ENCODE peak calls at places on chromosomes 7 and 10, in six cellular contexts. T is CD8-positive, alpha-beta memory T cell; I is NCI-H510A; A is stimulated activated CD4-positive, alpha-beta T cell treated with anti-CD3 and anti-CD28 coated beads, Interleukin-1b, Interleukin-23, amount 100 ng/mL, for 1 hour; P is EL; U is bronchial epithelial cell. F is an unnamed sample.
A peak's percentile ranks its signal among the peaks of the same experiment; 100 is the strongest.

GRCh38 chr10:7948601-7949000 is 105.9 kb upstream of the GATA3 start:
- DNase-seq in A (no peak), U (no peak), P (peak; percentile 31), T (no peak), I (no peak), F (no peak)

GRCh38 chr7:113179313-113179712 is 61.0 kb upstream of the SMIM30 start:
- DNase-seq in P (peak; percentile 80), A (no peak), I (no peak), U (peak; percentile 16), T (no peak), F (no peak)

GRCh38 chr7:69254643-69255042 is 343.6 kb upstream of the AUTS2 start:
- DNase-seq in P (no peak), U (no peak), T (no peak), A (no peak), I (no peak), F (no peak)

GRCh38 chr7:56174346-56175085 is 58.3 kb upstream of the NUPR2 start:
- DNase-seq in P (no peak), U (no peak), A (no peak), I (no peak), T (no peak), F (no peak)

GRCh38 chr7:57179776-57180415 is 47.7 kb upstream of the ZNF479 start:
- DNase-seq in U (no peak), P (no peak), I (no peak), T (no peak), A (no peak), F (no peak)

GRCh38 chr10:3827768-3828403 is 42.9 kb upstream of the KLF6 start:
- DNase-seq in T (no peak), A (no peak), P (no peak), U (no peak), I (no peak), F (no peak)

GRCh38 chr10:132925071-132925561 is 17.3 kb downstream of the CFAP46 start:
- DNase-seq in U (no peak), I (no peak), A (no peak), T (no peak), P (no peak), F (no peak)

GRCh38 chr7:96526492-96526891 is 183.2 kb downstream of the SEM1 start:
- DNase-seq in A (no peak), I (no peak), P (no peak), U (no peak), T (no peak), F (no peak)

GRCh38 chr10:7153750-7154149 is 257.1 kb downstream of the SFMBT2 start:
- DNase-seq in P (no peak), T (no peak), U (peak; percentile 15), A (no peak), I (no peak), F (no peak)

GRCh38 chr10:3872700-3873099 is 87.7 kb upstream of the KLF6 start:
- DNase-seq in P (no peak), T (no peak), A (no peak), U (no peak), I (no peak), F (no peak)

GRCh38 chr7:99631311-99632109 is 14.8 kb downstream of the ZSCAN25 start:
- DNase-seq in I (no peak), P (no peak), T (no peak), U (peak; percentile 89), A (no peak), F (peak; percentile 12)

GRCh38 chr7:28107960-28108359 is 72.6 kb downstream of the JAZF1 start:
- DNase-seq in T (no peak), I (no peak), U (peak; percentile 52), P (peak; percentile 65), A (no peak), F (no peak)

GRCh38 chr7:55254596-55255500 is 110.3 kb upstream of the LANCL2 start:
- DNase-seq in A (no peak), T (peak; percentile 52), I (peak; percentile 78), P (peak; percentile 83), U (peak; percentile 44), F (peak; percentile 77)

GRCh38 chr10:102509387-102509786 is 5.6 kb downstream of the SUFU start:
- DNase-seq in U (peak; percentile 77), I (no peak), P (peak; percentile 62), A (no peak), T (no peak), F (no peak)

F was measured in left colon.